ENCODE peak calls at places on chromosome 10, in four cellular contexts. E is DMS 273 treated with DMSO at 0.1 percent for 48 hours; V is stimulated activated CD4-positive, alpha-beta T cell treated with anti-CD3 and anti-CD28 coated beads, Interleukin-4, amount 100 ng/mL, for 1 hour; X is LHCN-M2. G is an unnamed sample.

GRCh38 chr10:37379991-37380390 is 254.6 kb downstream of the ANKRD30A start:
- DNase-seq in E (no peak), V (no peak), X (peak; percentile 22), G (peak; percentile 10)

GRCh38 chr10:17025444-17026295 is 103.9 kb downstream of the CUBN start:
- DNase-seq in E (no peak), V (peak; percentile 58), X (peak; percentile 100), G (peak; percentile 55)

GRCh38 chr10:104809288-104810090 is 168.4 kb downstream of the SORCS3 start:
- DNase-seq in E (no peak), V (no peak), X (peak; percentile 78), G (no peak)

GRCh38 chr10:47372726-47373125 is 11.4 kb downstream of the ZNF488 start:
- DNase-seq in E (no peak), V (no peak), X (no peak), G (peak; percentile 62)

GRCh38 chr10:79449181-79450146 is 4.0 kb upstream of the ZCCHC24 start:
- DNase-seq in E (no peak), V (no peak), X (no peak), G (no peak)

GRCh38 chr10:3668276-3668960 is 116.6 kb downstream of the KLF6 start:
- DNase-seq in E (no peak), V (peak; percentile 59), X (no peak), G (peak; percentile 92)

GRCh38 chr10:121926669-121927360 is 1.0 kb downstream of the ATE1 start:
- DNase-seq in E (no peak), V (no peak), X (peak; percentile 9), G (peak; percentile 43)

GRCh38 chr10:98314577-98315284 is 46.7 kb upstream of the LOXL4 start:
- DNase-seq in E (no peak), V (no peak), X (no peak), G (no peak)

GRCh38 chr10:45380903-45381610 is 7.0 kb downstream of the ALOX5 start:
- DNase-seq in E (no peak), V (no peak), X (no peak), G (peak; percentile 64)

GRCh38 chr10:32112055-32112454 is 55.8 kb upstream of the KIF5B start:
- DNase-seq in E (no peak), V (no peak), X (peak; percentile 89), G (peak; percentile 87)

GRCh38 chr10:28806951-28807759 is 129.8 kb downstream of the BAMBI start:
- DNase-seq in E (no peak), V (no peak), X (no peak), G (no peak)

GRCh38 chr10:130817674-130818073 is 493.8 kb downstream of the TCERG1L start:
- DNase-seq in E (no peak), V (no peak), X (no peak), G (no peak)

GRCh38 chr10:101235766-101236165 is 6.5 kb upstream of the LBX1 start:
- DNase-seq in E (no peak), V (no peak), X (no peak), G (peak; percentile 66)

GRCh38 chr10:14250496-14250895 is 80.2 kb downstream of the FRMD4A start:
- DNase-seq in E (no peak), V (no peak), X (no peak), G (no peak)

GRCh38 chr10:35640951-35641429 is 1.1 kb downstream of the FZD8 start:
- DNase-seq in E (peak; percentile 23), V (peak; percentile 48), X (peak; percentile 80), G (peak; percentile 95)

GRCh38 chr10:124271671-124272070 is 147.1 kb downstream of the OAT start:
- DNase-seq in E (no peak), V (no peak), X (peak; percentile 11), G (peak; percentile 79)

GRCh38 chr10:133261726-133262325 is 14.8 kb downstream of the ADAM8 start:
- DNase-seq in E (no peak), V (peak; percentile 80), X (peak; percentile 42), G (peak; percentile 98)

GRCh38 chr10:15815242-15815885 is 44.9 kb downstream of the MINDY3 start:
- DNase-seq in E (no peak), V (no peak), X (no peak), G (no peak)

GRCh38 chr10:630581-631073 is 58.8 kb downstream of the DIP2C start:
- DNase-seq in E (no peak), V (no peak), X (no peak), G (peak; percentile 75)

GRCh38 chr10:94349327-94349726 is 13.4 kb downstream of the NOC3L start:
- DNase-seq in E (no peak), V (no peak), X (peak; percentile 41), G (peak; percentile 23)

GRCh38 chr10:44975487-44976331 is 2.9 kb downstream of the DEPP1 start:
- DNase-seq in E (peak; percentile 47), V (no peak), X (no peak), G (peak; percentile 83)

GRCh38 chr10:52571018-52571417 is 201.6 kb downstream of the MBL2 start:
- DNase-seq in E (no peak), V (no peak), X (peak; percentile 15), G (no peak)

GRCh38 chr10:95661818-95662217 is 5.3 kb upstream of the ALDH18A1 start:
- DNase-seq in E (no peak), V (no peak), X (no peak), G (no peak)

GRCh38 chr10:69459893-69460575 is 8.8 kb downstream of the TSPAN15 start:
- DNase-seq in E (peak; percentile 41), V (no peak), X (no peak), G (no peak)

GRCh38 chr10:62384447-62385081 is 10.4 kb downstream of the ZNF365 start:
- DNase-seq in E (peak; percentile 58), V (no peak), X (peak; percentile 86), G (no peak)

GRCh38 chr10:71268247-71268691 is 50.8 kb upstream of the SLC29A3 start:
- DNase-seq in E (no peak), V (no peak), X (no peak), G (peak; percentile 95)

GRCh38 chr10:132319853-132320669 is 11.9 kb upstream of the LRRC27 start:
- DNase-seq in E (no peak), V (peak; percentile 23), X (peak; percentile 92), G (peak; percentile 96)

GRCh38 chr10:69866246-69866687 is 64.6 kb downstream of the COL13A1 start:
- DNase-seq in E (no peak), V (no peak), X (no peak), G (peak; percentile 5)

GRCh38 chr10:130500251-130501000 is 364.2 kb downstream of the GLRX3 start:
- DNase-seq in E (no peak), V (no peak), X (no peak), G (no peak)

GRCh38 chr10:93334901-93335312 is 147.2 kb downstream of the MYOF start:
- DNase-seq in E (no peak), V (no peak), X (peak; percentile 78), G (no peak)

GRCh38 chr10:1267568-1267967 is 211.4 kb downstream of the WDR37 start:
- DNase-seq in E (no peak), V (no peak), X (peak; percentile 33), G (no peak)

GRCh38 chr10:99532687-99533495 is at the start of gene NKX2-3:
- DNase-seq in E (peak; percentile 18), V (peak; percentile 43), X (peak; percentile 50), G (peak; percentile 88)

G was measured in osteoblast.